ENCODE peak calls at places on chromosomes 3 and 15, in four cellular contexts. G is PC-3, D is H9, Y is tibial artery. E is an unnamed sample.
A peak's percentile ranks its signal among the peaks of the same experiment; 100 is the strongest.

GRCh38 chr3:11364181-11364580 is 92.0 kb downstream of the ATG7 start:
- DNase-seq in G (no peak), D (no peak), Y (no peak), E (no peak)

GRCh38 chr3:44764248-44764647 is 2.7 kb downstream of the KIF15 start:
- DNase-seq in D (no peak), G (no peak), Y (no peak), E (no peak)

GRCh38 chr3:114886945-114887344 is 260.1 kb downstream of the ZBTB20 start:
- DNase-seq in D (no peak), Y (no peak), G (no peak), E (no peak)

GRCh38 chr3:24185738-24186384 is 240.8 kb downstream of the NR1D2 start:
- DNase-seq in G (peak; percentile 81), D (peak; percentile 67), Y (no peak), E (peak; percentile 37)

GRCh38 chr3:46566040-46566631 is at the start of gene LRRC2:
- DNase-seq in G (peak; percentile 49), Y (no peak), D (peak; percentile 71), E (no peak)

GRCh38 chr3:57206423-57206822 is 6.6 kb upstream of the HESX1 start:
- DNase-seq in D (no peak), Y (no peak), G (no peak), E (no peak)

GRCh38 chr15:50180578-50180977 is 1.4 kb upstream of the SLC27A2 start:
- DNase-seq in G (no peak), D (no peak), Y (no peak), E (no peak)

GRCh38 chr3:71299160-71299559 is 284.4 kb downstream of the FOXP1 start:
- DNase-seq in Y (no peak), G (no peak), D (no peak), E (no peak)

GRCh38 chr3:33597257-33597689 is 120.8 kb downstream of the CLASP2 start:
- DNase-seq in G (no peak), D (no peak), Y (no peak), E (no peak)

GRCh38 chr3:60336061-60336460 is 915.2 kb downstream of the FHIT start:
- DNase-seq in G (no peak), Y (no peak), D (no peak), E (no peak)

GRCh38 chr3:16817201-16817600 is 67.6 kb upstream of the PLCL2 start:
- DNase-seq in D (no peak), G (no peak), Y (no peak), E (no peak)

GRCh38 chr15:72796515-72797337 is 13.2 kb upstream of the ADPGK start:
- DNase-seq in D (peak; percentile 69), G (peak; percentile 19), Y (no peak), E (no peak)

GRCh38 chr3:71702131-71703024 is 22.8 kb downstream of the EIF4E3 start:
- DNase-seq in G (peak; percentile 52), D (no peak), Y (no peak), E (no peak)

GRCh38 chr3:128427872-128428822 is 38.5 kb downstream of the DNAJB8 start:
- DNase-seq in G (no peak), D (no peak), Y (no peak), E (no peak)

GRCh38 chr3:24288538-24289236 is 206.0 kb downstream of the THRB start:
- DNase-seq in Y (peak; percentile 47), D (no peak), G (no peak), E (no peak)

GRCh38 chr3:11547498-11547897 is 96.2 kb downstream of the VGLL4 start:
- DNase-seq in Y (no peak), G (no peak), D (no peak), E (no peak)

GRCh38 chr3:138441256-138441655 is 6.8 kb downstream of the ESYT3 start:
- DNase-seq in G (no peak), Y (no peak), D (no peak), E (no peak)

GRCh38 chr3:183148056-183148455 is 14.5 kb downstream of the LAMP3 start:
- DNase-seq in D (no peak), G (peak; percentile 23), Y (no peak), E (no peak)

GRCh38 chr3:169661567-169662214 is 1.8 kb downstream of the MECOM start:
- DNase-seq in G (peak; percentile 48), D (peak; percentile 56), Y (peak; percentile 28), E (no peak)

GRCh38 chr15:74869372-74869725 is 3.8 kb downstream of the SCAMP2 start:
- DNase-seq in G (no peak), D (no peak), Y (no peak), E (no peak)
- H3K4me1 ChIP-seq in G (peaks cover 32% of the 10 kb centered on the region), D (no peaks in the 10 kb centered on the region), Y (peaks cover 54% of the 10 kb centered on the region), E (peaks cover 41% of the 10 kb centered on the region)

DNA sequence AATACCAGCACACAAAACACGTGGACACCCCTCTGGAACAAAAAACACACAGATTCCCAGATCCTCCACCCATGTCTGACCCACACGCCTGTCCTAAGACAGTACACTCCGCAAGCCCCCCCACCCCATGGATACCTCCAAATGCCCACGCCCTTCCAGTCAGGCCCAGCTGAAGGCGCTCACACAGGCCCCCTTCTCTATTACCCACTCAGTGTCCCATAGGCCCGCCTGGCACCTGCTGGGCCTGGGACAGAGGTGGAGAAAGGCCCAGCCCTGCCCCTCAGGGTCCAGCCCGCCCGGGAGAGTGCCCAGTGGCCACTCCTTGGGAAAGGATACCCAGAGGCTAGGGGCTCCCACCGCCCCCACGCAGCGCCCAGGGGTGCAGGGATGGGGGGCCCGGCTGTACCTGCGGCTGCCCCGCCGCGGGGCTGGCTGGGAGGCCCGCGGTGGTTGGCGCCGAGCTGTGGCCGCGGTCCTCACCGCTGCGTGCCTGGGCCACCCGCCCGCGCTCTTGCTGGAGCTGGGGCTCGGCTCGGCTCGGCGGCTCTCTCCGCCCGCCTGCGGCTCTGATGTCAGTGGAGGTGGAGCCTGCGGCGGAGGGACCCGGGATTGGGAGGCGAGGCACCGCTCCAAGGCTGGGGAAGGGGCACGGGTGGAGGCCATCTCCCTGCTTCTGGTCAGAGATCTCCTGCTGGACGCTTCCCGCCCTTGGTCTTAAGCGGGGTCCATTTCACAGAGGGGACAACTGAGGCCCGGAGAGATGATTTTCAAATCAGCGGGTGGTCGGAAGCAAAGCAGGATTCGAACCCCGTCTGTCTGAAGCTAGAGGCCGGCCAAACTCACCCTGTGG is at the start of gene CAMK1:
- DNase-seq in G (peak; percentile 79), D (peak; percentile 78), Y (peak; percentile 85), E (no peak)
- TF ChIP-seq CTCF in G (no peak), D (no peak), Y (no peak), E (no peak)

GRCh38 chr15:65918357-65918920 is 49.1 kb downstream of the RAB11A start:
- DNase-seq in D (no peak), G (no peak), Y (no peak), E (no peak)
- H3K4me1 ChIP-seq in D (peaks cover 2% of the 10 kb centered on the region), G (no peaks in the 10 kb centered on the region), Y (peaks cover 11% of the 10 kb centered on the region), E (no peaks in the 10 kb centered on the region)

GRCh38 chr15:89034305-89034704 is 54.0 kb upstream of the ABHD2 start:
- DNase-seq in G (peak; percentile 60), D (no peak), Y (no peak), E (no peak)
- TF ChIP-seq CTCF in G (peak; percentile 75), D (peak; percentile 46), Y (peak; percentile 37), E (peak; percentile 60)

GRCh38 chr3:141401584-141402475 is 33.5 kb downstream of the ZBTB38 start:
- DNase-seq in D (peak; percentile 52), Y (peak; percentile 38), G (peak; percentile 22), E (no peak)

GRCh38 chr3:141405025-141405424 is 36.7 kb downstream of the ZBTB38 start:
- DNase-seq in D (no peak), Y (no peak), G (peak; percentile 45), E (no peak)

GRCh38 chr3:141405581-141405980 is 37.3 kb downstream of the ZBTB38 start:
- DNase-seq in G (no peak), D (no peak), Y (no peak), E (no peak)

GRCh38 chr3:141402476-141403171 is 34.3 kb downstream of the ZBTB38 start:
- DNase-seq in G (peak; percentile 29), D (peak; percentile 65), Y (peak; percentile 69), E (peak; percentile 60)

DNA sequence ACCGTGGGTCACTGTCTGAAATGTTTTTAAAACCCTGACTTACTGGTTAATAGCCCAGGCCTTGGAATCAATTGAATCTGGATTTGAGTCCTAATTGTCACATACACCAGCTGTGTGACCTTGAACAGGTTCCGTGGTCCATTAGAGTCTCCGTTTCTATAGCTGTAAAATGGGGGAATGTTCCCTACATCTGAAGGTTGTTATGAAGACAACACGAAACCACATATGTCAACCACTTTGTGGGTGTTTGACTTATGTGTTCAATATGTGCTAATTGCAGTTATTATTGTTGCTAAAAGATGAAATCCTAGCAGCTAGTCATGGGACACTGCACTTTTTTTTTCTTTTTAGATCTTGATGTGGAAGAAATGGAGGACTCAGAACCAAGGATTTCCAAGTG is 35.3 kb downstream of the ZBTB38 start:
- DNase-seq in D (no peak), Y (no peak), G (no peak), E (no peak)
- H3K4me1 ChIP-seq in D (peaks cover 2% of the 10 kb centered on the region), Y (peaks cover 80% of the 10 kb centered on the region), G (peaks cover 30% of the 10 kb centered on the region), E (peaks cover 40% of the 10 kb centered on the region)

DNA sequence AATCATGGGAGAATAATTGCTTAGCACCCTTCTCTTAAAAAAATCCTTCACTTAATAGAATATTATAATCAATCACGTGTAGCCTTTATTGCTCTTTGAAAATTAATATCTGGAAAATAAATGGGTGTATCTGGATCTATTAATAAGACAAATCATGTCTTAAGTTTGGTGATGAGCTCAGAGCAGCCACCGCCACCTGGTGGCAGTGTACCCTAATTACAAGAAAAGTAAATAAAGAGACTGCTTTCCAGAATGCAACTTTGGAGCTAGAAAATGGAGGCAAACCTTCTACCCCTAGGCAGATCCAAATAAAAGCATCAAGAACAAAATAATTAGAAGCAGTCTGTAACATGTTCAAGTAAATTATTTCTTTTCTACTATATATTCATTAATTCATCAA is 43.5 kb downstream of the EPHB1 start:
- DNase-seq in G (peak; percentile 2), D (no peak), Y (no peak), E (no peak)
- TF ChIP-seq CTCF in G (peak; percentile 57), D (peak; percentile 79), Y (no peak), E (peak; percentile 44)

GRCh38 chr15:63489352-63489751 is 15.0 kb upstream of the USP3 start:
- DNase-seq in Y (no peak), D (no peak), G (no peak), E (no peak)
- H3K4me1 ChIP-seq in Y (no peaks in the 10 kb centered on the region), D (no peaks in the 10 kb centered on the region), G (peaks cover 26% of the 10 kb centered on the region), E (peaks cover 7% of the 10 kb centered on the region)

DNA sequence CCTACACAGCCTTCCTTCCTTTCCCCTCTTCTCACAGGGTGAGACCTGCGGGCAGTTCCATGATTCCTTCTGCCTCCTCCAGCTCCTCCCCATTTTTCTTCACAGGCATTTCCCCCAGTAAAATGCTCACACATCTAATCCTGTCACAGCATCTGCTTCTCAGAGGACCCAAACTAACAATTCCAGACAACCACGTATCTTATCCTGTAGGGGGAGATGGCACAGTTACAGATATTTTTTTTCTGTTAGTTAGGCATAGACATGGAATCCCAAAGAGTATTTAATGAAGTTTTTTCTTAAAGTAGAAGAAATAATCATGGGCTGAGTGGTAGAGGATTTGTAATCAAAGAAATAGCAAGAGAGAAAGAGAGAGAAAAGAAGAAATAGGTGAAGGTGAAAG is 373.1 kb upstream of the ADAMTS9 start:
- DNase-seq in Y (no peak), D (no peak), G (no peak), E (no peak)
- TF ChIP-seq CTCF in Y (no peak), D (peak; percentile 47), G (no peak), E (peak; percentile 16)

GRCh38 chr15:80173022-80173759 is 20.4 kb downstream of the FAH start:
- DNase-seq in G (peak; percentile 74), Y (peak; percentile 76), D (peak; percentile 81), E (peak; percentile 13)
- H3K4me1 ChIP-seq in G (peaks cover 25% of the 10 kb centered on the region), Y (peaks cover 39% of the 10 kb centered on the region), D (no peaks in the 10 kb centered on the region), E (peaks cover 9% of the 10 kb centered on the region)

E was measured in foreskin keratinocyte.